ENCODE peak calls at places on chromosomes 11 and 22, in five cellular contexts. S is neuronal stem cell, Q is AG04450, I is OCI-LY7, C is thoracic aorta. U is an unnamed sample.

GRCh38 chr22:36086629-36087254 is 58.1 kb upstream of the RBFOX2 start:
- DNase-seq in Q (no peak), I (no peak), C (no peak), S (no peak), U (no peak)

GRCh38 chr11:17171916-17172315 is 35.9 kb downstream of the PIK3C2A start:
- DNase-seq in S (no peak), I (no peak), Q (no peak), C (no peak), U (no peak)

GRCh38 chr11:88231894-88232482 is 56.7 kb upstream of the RAB38 start:
- DNase-seq in S (peak; percentile 8), C (no peak), I (peak; percentile 28), Q (peak; percentile 3), U (peak; percentile 34)

GRCh38 chr11:35166369-35167360 is 27.7 kb downstream of the CD44 start:
- DNase-seq in I (no peak), C (peak; percentile 65), S (no peak), Q (no peak), U (no peak)

GRCh38 chr11:104098132-104098531 is 61.7 kb downstream of the DDI1 start:
- DNase-seq in I (no peak), Q (no peak), S (no peak), C (no peak), U (no peak)

GRCh38 chr11:45671246-45672171 is 6.1 kb upstream of the CHST1 start:
- DNase-seq in Q (no peak), S (no peak), I (no peak), C (no peak), U (no peak)

GRCh38 chr11:128500488-128500887 is 86.9 kb downstream of the ETS1 start:
- DNase-seq in Q (no peak), I (no peak), S (no peak), C (no peak), U (no peak)

GRCh38 chr11:33982661-33983060 is 68.9 kb upstream of the CAPRIN1 start:
- DNase-seq in S (no peak), I (no peak), Q (no peak), C (no peak), U (no peak)

GRCh38 chr22:23183107-23183698 is 2.9 kb downstream of the BCR start:
- DNase-seq in C (no peak), I (peak; percentile 43), Q (no peak), S (peak; percentile 74), U (peak; percentile 38)
- H3K4me3 ChIP-seq in C (peak overlapping the region; percentile 72), I (peak overlapping the region; percentile 71), Q (peak overlapping the region; percentile 83), S (peak overlapping the region; percentile 85), U (no peak overlapping the region)

DNA sequence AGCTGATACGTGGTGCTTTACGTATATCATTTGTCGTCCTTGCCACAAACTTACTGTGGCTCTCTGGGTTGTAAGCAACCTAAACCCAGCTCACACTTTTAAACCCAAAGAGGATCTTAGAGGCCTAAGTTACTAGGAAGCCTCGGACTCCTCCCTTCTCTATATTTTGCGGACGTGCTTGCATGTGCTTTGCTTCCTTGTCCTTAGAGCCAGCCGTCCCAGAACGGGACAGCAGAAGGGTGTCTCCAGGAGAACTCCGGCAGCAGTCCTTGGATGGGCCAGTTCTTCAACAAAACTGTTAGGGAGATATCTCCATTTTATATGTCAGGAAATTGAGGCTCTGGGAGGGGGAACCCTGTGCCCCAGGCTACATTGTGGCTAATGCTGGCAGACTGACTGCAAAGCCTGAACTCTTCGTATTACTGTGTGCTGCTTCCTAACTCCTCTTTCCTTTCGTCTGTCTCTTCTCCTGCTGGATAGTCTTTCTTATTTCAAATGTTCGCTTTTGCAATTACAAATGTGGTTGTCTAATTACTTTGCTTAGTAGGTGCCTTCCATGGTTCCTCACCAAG is 33.8 kb downstream of the TNRC6B start:
- DNase-seq in C (no peak), I (no peak), Q (no peak), S (no peak), U (no peak)
- H3K27ac ChIP-seq in C (peak overlapping the region; percentile 49), I (peak overlapping the region; percentile 81), Q (no peak overlapping the region), S (no peak overlapping the region), U (no peak overlapping the region)

GRCh38 chr11:15485432-15485831 is 370.7 kb downstream of the INSC start:
- DNase-seq in C (no peak), Q (no peak), S (no peak), I (no peak), U (no peak)
- H3K4me3 ChIP-seq in C (no peak overlapping the region), Q (no peak overlapping the region), S (no peak overlapping the region), I (no peak overlapping the region), U (no peak overlapping the region)

GRCh38 chr11:134407321-134407828 is 4.7 kb downstream of the B3GAT1 start:
- DNase-seq in I (no peak), Q (no peak), C (no peak), S (no peak), U (no peak)

GRCh38 chr11:134405841-134406240 is 6.2 kb downstream of the B3GAT1 start:
- DNase-seq in I (no peak), Q (no peak), C (no peak), S (no peak), U (no peak)

GRCh38 chr11:134409552-134410429 is 2.3 kb downstream of the B3GAT1 start:
- DNase-seq in C (no peak), Q (no peak), S (no peak), I (no peak), U (no peak)

GRCh38 chr11:134406264-134407185 is 5.5 kb downstream of the B3GAT1 start:
- DNase-seq in S (no peak), Q (no peak), C (no peak), I (no peak), U (no peak)

DNA sequence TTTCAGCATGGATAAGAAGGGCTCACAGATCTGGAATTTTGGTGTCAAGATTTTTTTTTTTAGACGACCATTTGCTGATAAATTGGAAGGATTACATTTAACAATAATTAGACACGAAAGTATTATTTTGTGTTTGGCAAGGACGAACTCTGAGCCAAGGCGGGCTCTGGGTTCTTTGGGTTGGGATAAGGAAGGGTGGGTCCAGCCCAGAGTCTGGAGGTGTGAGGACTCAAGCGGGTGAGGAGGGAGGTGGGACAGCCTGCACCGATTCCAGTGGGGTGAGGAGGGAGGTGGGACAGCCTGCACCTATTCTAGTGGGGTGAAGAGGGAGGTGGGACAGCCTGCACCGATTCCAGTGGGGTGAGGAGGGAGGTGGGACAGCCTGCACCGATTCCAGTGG is 4.1 kb downstream of the B3GAT1 start:
- DNase-seq in S (no peak), C (no peak), I (no peak), Q (no peak), U (no peak)
- H3K27ac ChIP-seq in S (no peak overlapping the region), C (no peak overlapping the region), I (no peak overlapping the region), Q (no peak overlapping the region), U (no peak overlapping the region)

DNA sequence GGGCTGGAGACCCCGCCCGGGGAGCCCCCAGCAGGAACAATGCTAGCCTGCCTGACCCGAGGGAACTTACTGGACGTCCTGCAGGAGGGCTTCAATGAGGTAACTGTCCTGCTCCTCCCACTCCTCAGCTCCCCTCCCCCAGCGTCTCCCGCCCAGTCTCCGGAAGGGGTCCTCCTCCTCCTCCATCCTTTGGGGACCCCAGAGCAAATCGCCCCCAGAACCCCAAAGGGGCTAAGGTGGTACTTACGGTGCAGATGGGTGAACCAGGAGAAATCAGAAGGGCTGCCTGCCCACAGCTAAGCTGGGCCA is 272 bp downstream of the DIXDC1 start:
- DNase-seq in C (no peak), S (no peak), Q (no peak), I (no peak), U (no peak)
- H3K4me3 ChIP-seq in C (peak overlapping the region; percentile 78), S (peak overlapping the region; percentile 54), Q (peak overlapping the region; percentile 70), I (peak overlapping the region; percentile 70), U (peak overlapping the region; percentile 88)

GRCh38 chr22:21961886-21962654 is 9.4 kb upstream of the PPM1F start:
- DNase-seq in Q (peak; percentile 13), C (no peak), I (no peak), S (no peak), U (peak; percentile 80)

GRCh38 chr22:21959274-21960074 is 6.8 kb upstream of the PPM1F start:
- DNase-seq in I (no peak), C (no peak), S (no peak), Q (no peak), U (no peak)

GRCh38 chr22:21958360-21959273 is 6.0 kb upstream of the PPM1F start:
- DNase-seq in I (no peak), Q (no peak), S (no peak), C (no peak), U (no peak)

GRCh38 chr22:21961127-21961867 is 8.6 kb upstream of the PPM1F start:
- DNase-seq in I (no peak), C (no peak), S (no peak), Q (no peak), U (no peak)

DNA sequence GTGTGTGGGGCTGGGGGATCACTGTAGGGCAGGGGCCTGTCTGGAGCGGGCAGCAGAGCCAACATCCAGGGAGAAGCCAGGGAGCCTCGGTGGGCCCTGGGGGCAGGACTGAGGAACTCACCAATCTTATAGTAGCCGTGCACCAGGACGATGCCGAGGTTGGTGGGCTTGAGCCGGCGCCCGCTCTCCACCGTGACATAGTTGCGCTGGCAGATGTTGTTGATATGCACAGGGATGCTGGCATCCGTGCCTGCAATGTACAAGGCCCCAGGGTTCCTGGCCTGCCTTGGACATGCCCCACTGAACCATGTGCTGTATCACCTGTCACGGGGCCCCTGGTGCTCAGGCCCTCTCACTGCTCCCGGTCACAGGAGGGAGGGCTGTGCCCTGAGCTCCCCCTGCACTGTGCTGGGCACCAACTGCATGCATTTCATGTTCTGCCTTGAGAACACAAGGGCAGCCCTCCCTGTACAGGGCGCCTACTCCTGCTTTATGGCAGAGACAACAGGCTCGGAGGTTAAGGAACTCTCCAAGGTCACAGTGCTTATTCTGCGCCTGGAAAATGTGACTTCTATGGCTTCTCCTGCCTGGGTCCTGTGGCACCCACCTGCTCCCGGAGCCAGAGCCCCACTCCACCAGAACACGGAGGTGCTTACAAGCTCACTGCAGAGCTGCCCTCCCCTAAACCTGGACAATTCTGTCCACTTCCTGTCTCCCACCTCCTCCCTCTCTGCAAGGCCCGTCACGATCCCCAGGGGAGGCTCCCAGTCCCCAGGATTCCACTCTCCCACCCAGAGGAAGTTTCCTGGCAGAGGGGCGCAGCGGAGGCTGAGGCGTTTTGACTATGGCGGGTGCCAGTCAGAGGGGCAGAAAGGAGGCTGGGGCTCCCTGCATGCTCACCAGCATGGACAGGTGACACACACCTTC is 7.8 kb upstream of the PPM1F start:
- DNase-seq in Q (no peak), C (no peak), I (no peak), S (no peak), U (no peak)
- H3K27ac ChIP-seq in Q (no peak overlapping the region), C (no peak overlapping the region), I (no peak overlapping the region), S (no peak overlapping the region), U (no peak overlapping the region)

DNA sequence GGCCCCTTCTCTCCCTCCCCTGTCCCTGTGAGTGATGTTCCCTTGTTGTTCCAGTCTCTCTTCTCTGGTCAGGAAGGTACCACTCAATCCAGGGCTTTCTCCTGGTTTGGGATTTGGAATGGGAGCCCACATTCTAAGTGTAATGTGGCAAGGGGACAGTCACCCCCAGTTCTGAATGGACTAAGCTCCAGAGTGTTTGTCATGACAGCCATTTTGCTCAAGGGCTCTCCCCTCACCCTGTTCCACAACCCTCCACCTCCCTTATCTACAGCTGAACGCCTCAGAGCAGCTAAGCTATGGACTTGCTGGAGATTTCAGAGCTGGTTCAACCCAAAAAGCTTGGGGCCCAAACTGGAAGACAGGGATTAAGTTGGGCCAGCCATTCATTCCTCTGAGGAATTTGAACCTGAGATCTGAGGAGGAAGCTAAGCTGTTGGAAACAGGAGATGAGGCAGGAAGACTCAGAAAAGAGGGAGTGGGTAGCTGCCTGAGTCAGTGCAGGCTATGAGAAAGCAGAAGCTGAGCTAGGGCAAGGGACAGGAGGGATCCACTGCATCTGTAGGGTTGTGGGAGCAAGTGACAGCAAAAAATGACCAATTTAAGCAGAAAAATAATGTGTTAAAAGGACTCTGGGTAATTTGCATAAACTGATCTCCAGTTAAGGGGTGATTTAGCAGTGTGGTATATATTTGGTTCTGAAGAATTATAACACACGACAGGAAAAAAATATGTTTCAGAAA is 22.9 kb upstream of the FCHSD2 start:
- DNase-seq in I (no peak), Q (no peak), C (no peak), S (no peak), U (no peak)
- H3K4me3 ChIP-seq in I (no peak overlapping the region), Q (no peak overlapping the region), C (no peak overlapping the region), S (no peak overlapping the region), U (no peak overlapping the region)